ENCODE peak calls at places on chromosomes 2 and 18, in nine cellular contexts. F is kidney; D is DND-41; H is cardiac muscle cell; E is thoracic aorta; Y is heart right ventricle; C is CD4-positive, CD25-positive, alpha-beta regulatory T cell; B is lower leg skin; X is esophagus squamous epithelium. T is an unnamed sample.

GRCh38 chr2:111673526-111673925 is 210.5 kb downstream of the ANAPC1 start:
- DNase-seq in F (no peak), H (peak), D (no peak), Y (no peak), C (no peak), E (no peak), B (peak), X (no peak), T (no peak)

GRCh38 chr2:54652540-54652939 is 70.9 kb upstream of the EML6 start:
- DNase-seq in Y (no peak), X (no peak), E (no peak), D (no peak), F (no peak), B (no peak), C (no peak), H (no peak), T (no peak)

GRCh38 chr2:19673213-19673791 is 228.5 kb downstream of the TTC32 start:
- DNase-seq in H (no peak), F (no peak), C (no peak), B (no peak), E (no peak), Y (no peak), X (no peak), D (no peak), T (peak)

GRCh38 chr2:205930209-205930608 is 155.8 kb downstream of the INO80D start:
- DNase-seq in B (no peak), X (no peak), H (no peak), Y (no peak), F (no peak), E (no peak), C (no peak), D (no peak), T (no peak)

GRCh38 chr2:227406177-227407031 is 18.7 kb upstream of the SCYGR1 start:
- DNase-seq in E (peak), X (no peak), H (peak), B (peak), C (no peak), D (no peak), F (no peak), Y (peak), T (peak)

GRCh38 chr2:112155331-112156151 is 17.4 kb downstream of the FBLN7 start:
- DNase-seq in B (peak), H (no peak), F (no peak), D (peak), C (peak), Y (no peak), X (no peak), E (no peak), T (no peak)

GRCh38 chr2:100554788-100555407 is 7.9 kb upstream of the PDCL3 start:
- DNase-seq in B (no peak), C (peak), F (peak), X (no peak), D (peak), H (no peak), Y (peak), E (no peak), T (no peak)

GRCh38 chr2:205727174-205727573 is 44.9 kb downstream of the NRP2 start:
- DNase-seq in F (no peak), Y (no peak), C (no peak), B (no peak), E (no peak), H (no peak), D (no peak), X (no peak), T (no peak)

GRCh38 chr2:101815739-101816391 is 118.4 kb downstream of the MAP4K4 start:
- DNase-seq in B (no peak), H (no peak), X (no peak), C (no peak), E (no peak), F (no peak), Y (no peak), D (no peak), T (peak)

GRCh38 chr2:174492963-174493431 is 6.2 kb upstream of the GPR155 start:
- DNase-seq in C (peak), D (peak), F (no peak), Y (no peak), H (no peak), B (no peak), X (no peak), E (no peak), T (no peak)

GRCh38 chr2:10305254-10305635 is 2.5 kb downstream of the HPCAL1 start:
- DNase-seq in Y (no peak), C (no peak), B (no peak), E (no peak), D (peak), F (no peak), H (no peak), X (no peak), T (no peak)

GRCh38 chr2:235766206-235766794 is 272.5 kb downstream of the AGAP1 start:
- DNase-seq in Y (no peak), B (peak), C (peak), H (peak), F (no peak), X (no peak), E (peak), D (peak), T (peak)

GRCh38 chr2:215514516-215514915 is 78.6 kb upstream of the FN1 start:
- DNase-seq in C (no peak), B (no peak), E (no peak), X (no peak), Y (no peak), H (no peak), F (no peak), D (no peak), T (no peak)

GRCh38 chr18:59927246-59927825 is 27.5 kb downstream of the PMAIP1 start:
- DNase-seq in C (no peak), E (no peak), B (no peak), F (no peak), H (no peak), X (no peak), Y (no peak), D (no peak), T (no peak)

GRCh38 chr2:232341739-232342126 is 36.8 kb upstream of the ALPP start:
- DNase-seq in X (no peak), D (no peak), B (no peak), H (no peak), Y (no peak), F (peak), C (no peak), E (no peak), T (no peak)
- H3K4me3 ChIP-seq in X (no peak), D (no peak), B (no peak), H (no peak), Y (no peak), F (no peak), C (no peak), E (no peak), T (no peak)

DNA sequence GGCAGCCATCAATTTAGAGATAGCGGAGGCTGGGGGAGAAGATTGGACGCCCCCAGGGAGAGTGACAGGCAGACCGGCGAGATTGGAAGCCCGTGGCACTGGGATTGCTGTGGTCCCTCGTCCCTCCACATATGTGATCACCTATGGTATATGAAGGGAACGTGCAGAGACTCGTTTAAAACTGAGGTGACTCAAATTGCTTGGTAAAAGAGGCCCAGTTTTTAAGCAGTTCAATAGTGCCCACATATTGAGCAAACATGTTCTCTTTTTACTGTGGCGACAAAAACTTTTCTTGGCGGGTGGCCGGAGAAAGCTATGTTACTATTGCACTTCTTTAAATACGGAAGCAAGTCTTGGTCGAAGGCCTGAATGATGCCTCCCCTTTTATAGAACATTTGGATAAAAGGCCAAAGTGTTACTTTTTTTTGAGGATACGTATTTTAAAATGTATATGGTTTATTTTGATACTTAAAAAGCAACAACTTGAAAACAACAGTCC is 9.1 kb downstream of the B3GNT2 start:
- DNase-seq in Y (no peak), H (no peak), C (no peak), D (no peak), E (no peak), B (peak), F (no peak), X (no peak), T (no peak)
- H3K4me3 ChIP-seq in Y (no peak), H (no peak), C (no peak), D (no peak), E (no peak), B (no peak), F (no peak), X (no peak), T (no peak)

DNA sequence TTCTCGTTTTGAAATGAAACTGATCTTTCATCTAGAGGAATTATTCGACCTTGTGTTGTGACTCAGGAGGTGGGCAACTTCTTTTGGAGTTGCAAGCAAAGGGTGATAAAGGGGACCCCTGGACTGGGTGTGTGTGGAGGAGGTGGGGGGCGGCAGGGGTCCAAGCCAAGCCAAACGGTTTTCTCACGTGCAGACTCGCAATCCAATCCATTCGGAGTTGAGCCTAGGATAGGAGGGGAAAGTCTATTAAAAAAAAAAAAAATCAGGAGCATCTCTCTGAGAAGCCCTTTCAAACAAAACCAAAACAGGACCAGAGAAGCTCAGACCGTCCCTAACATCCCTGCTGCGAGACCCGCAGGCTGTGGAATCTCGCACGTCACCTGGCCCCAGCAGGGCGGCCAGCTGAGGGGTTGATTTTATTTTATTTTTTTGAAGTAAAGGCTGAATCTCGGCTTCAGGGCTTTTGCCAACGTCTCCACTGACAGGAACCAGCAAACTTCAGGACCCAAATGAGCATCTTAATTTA is 3.8 kb upstream of the ZEB2 start:
- DNase-seq in H (peak), D (no peak), Y (peak), B (no peak), F (peak), X (no peak), E (no peak), C (no peak), T (no peak)
- H3K4me3 ChIP-seq in H (peak), D (peak), Y (peak), B (peak), F (peak), X (peak), E (peak), C (peak), T (no peak)

GRCh38 chr2:15170068-15170775 is 390.9 kb downstream of the NBAS start:
- DNase-seq in H (no peak), F (peak), D (no peak), B (no peak), C (no peak), X (no peak), Y (no peak), E (no peak), T (no peak)

GRCh38 chr2:15168116-15168515 is 393.0 kb downstream of the NBAS start:
- DNase-seq in D (no peak), X (no peak), E (no peak), Y (no peak), F (no peak), C (no peak), H (no peak), B (no peak), T (no peak)

GRCh38 chr2:15172825-15173224 is 388.3 kb downstream of the NBAS start:
- DNase-seq in B (no peak), F (no peak), H (no peak), C (no peak), X (no peak), D (no peak), Y (no peak), E (no peak), T (peak)

GRCh38 chr2:15166878-15167277 is 394.3 kb downstream of the NBAS start:
- DNase-seq in C (no peak), E (no peak), D (no peak), B (no peak), Y (no peak), H (no peak), F (no peak), X (no peak), T (no peak)

GRCh38 chr2:15169326-15170038 is 391.7 kb downstream of the NBAS start:
- DNase-seq in B (no peak), X (no peak), D (no peak), H (no peak), E (no peak), F (no peak), C (no peak), Y (no peak), T (no peak)
- H3K4me3 ChIP-seq in B (no peak), X (no peak), D (no peak), H (no peak), E (peak), F (no peak), C (no peak), Y (no peak), T (no peak)

GRCh38 chr2:64045938-64046337 is 26.7 kb upstream of the VPS54 start:
- DNase-seq in X (no peak), B (no peak), E (no peak), H (no peak), D (no peak), Y (no peak), F (no peak), C (no peak), T (no peak)
- H3K4me3 ChIP-seq in X (no peak), B (no peak), E (no peak), H (no peak), D (no peak), Y (no peak), F (no peak), C (no peak), T (no peak)

GRCh38 chr2:69589973-69590652 is 53.4 kb downstream of the AAK1 start:
- DNase-seq in E (no peak), B (no peak), Y (no peak), C (no peak), H (no peak), D (no peak), X (no peak), F (no peak), T (no peak)
- H3K4me3 ChIP-seq in E (no peak), B (no peak), Y (no peak), C (peak), H (no peak), D (no peak), X (no peak), F (no peak), T (no peak)

GRCh38 chr18:24427484-24427883 is 1.0 kb downstream of the IMPACT start:
- DNase-seq in E (no peak), Y (no peak), C (no peak), B (no peak), H (no peak), X (no peak), F (no peak), D (no peak), T (no peak)
- H3K4me3 ChIP-seq in E (peak), Y (no peak), C (peak), B (peak), H (peak), X (peak), F (peak), D (no peak), T (peak)

DNA sequence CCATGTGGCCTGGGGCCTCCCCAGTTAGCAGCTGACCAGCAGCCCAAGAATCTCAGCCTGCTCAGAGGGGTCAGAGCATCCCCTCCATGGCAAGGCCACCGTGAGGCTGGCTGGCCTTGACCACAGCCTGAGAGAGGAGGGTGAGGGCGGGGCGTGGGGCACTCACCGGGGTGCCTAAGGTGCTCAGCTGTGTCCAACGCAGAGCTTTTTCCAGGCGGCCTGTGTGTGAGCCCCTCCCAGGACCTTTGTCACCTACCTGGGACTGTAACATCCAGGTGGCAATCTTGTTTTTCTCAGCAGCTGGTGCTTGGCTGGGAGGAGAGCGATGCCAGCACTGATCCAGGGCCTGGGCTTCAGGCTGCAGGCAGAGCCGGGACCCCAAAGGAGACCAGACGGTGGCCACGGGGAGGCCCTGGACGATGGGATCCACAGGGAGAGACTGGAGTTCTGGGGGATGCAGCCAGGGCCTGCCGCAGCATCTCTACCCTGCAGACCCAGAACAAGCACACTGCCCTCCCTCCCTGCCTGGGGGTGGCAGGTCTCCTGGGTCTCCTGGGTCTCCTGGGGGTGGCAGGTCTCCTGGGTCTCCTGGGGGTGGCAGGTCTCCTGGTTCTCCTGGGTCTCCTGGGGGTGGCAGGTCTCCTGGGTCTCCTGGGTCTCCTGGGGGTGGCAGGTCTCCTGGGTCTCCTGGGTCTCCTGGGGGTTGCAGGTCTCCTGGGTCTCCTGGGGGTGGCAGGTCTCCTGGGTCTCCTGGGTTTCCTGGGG is 12.3 kb downstream of the SNED1 start:
- DNase-seq in D (no peak), X (no peak), F (peak), E (no peak), C (no peak), H (no peak), B (peak), Y (no peak), T (no peak)
- H3K4me3 ChIP-seq in D (no peak), X (peak), F (peak), E (peak), C (no peak), H (no peak), B (no peak), Y (no peak), T (no peak)

DNA sequence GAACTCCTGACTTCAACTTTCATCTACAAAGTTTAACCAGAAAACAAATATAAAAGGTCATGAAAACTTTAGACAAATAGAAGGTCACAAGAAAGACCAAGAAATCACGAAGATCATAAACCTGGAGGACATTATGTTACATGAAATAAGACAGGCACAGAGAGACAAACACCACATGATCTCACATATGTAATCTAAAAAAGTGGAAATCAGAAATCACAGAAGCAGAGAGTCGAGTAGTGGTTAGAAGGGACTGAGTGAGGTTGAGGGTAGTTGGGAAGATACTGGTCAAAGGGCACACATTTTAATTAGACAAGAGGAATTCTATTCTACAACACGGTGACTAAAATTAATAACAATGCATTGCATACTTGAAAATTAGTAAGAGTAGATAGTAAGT is 1.4 kb downstream of the GCFC2 start:
- DNase-seq in F (no peak), Y (no peak), E (no peak), X (no peak), B (no peak), D (no peak), H (no peak), C (no peak), T (no peak)
- H3K4me3 ChIP-seq in F (peak), Y (no peak), E (peak), X (peak), B (no peak), D (peak), H (peak), C (peak), T (peak)

GRCh38 chr2:6071536-6071935 is 379.4 kb downstream of the SOX11 start:
- DNase-seq in F (no peak), B (no peak), X (no peak), D (no peak), E (no peak), C (no peak), Y (no peak), H (no peak), T (no peak)
- H3K4me3 ChIP-seq in F (no peak), B (no peak), X (no peak), D (no peak), E (no peak), C (no peak), Y (no peak), H (no peak), T (no peak)